ENCODE peak calls at places on chromosomes 3 and 15, in six cellular contexts. W is breast epithelium, Q is T follicular helper cell, S is H54, G is thoracic aorta, R is upper lobe of right lung. C is an unnamed sample.

GRCh38 chr15:64800476-64800875 is 25.0 kb downstream of the PIF1 start:
- DNase-seq in Q (no peak), G (no peak), W (no peak), R (no peak), S (no peak), C (no peak)

GRCh38 chr3:177711637-177712036 is 514.4 kb upstream of the TBL1XR1 start:
- DNase-seq in S (no peak), G (no peak), R (no peak), W (no peak), Q (no peak), C (no peak)

GRCh38 chr15:64249406-64249805 is 86.6 kb upstream of the PPIB start:
- DNase-seq in R (no peak), Q (no peak), W (no peak), S (no peak), G (no peak), C (no peak)

GRCh38 chr3:13332158-13332557 is 88.0 kb downstream of the NUP210 start:
- DNase-seq in R (no peak), W (no peak), Q (no peak), S (peak), G (no peak), C (no peak)

GRCh38 chr3:149224736-149225594 is 3.3 kb upstream of the CP start:
- DNase-seq in W (no peak), Q (no peak), R (no peak), G (no peak), S (peak), C (no peak)

GRCh38 chr15:31346367-31347066 is 19.9 kb downstream of the KLF13 start:
- DNase-seq in W (no peak), G (no peak), Q (no peak), S (no peak), R (peak), C (no peak)

GRCh38 chr3:149706905-149707304 is 45.4 kb downstream of the COMMD2 start:
- DNase-seq in R (no peak), G (no peak), Q (no peak), W (no peak), S (no peak), C (no peak)

GRCh38 chr15:77870195-77871065 is 207.1 kb downstream of the TBC1D2B start:
- DNase-seq in R (peak), W (peak), G (no peak), Q (peak), S (peak), C (no peak)

GRCh38 chr3:169923189-169923588 is 11.8 kb downstream of the SAMD7 start:
- DNase-seq in W (no peak), S (no peak), R (no peak), G (no peak), Q (no peak), C (no peak)

GRCh38 chr3:51874889-51875288 is 512 bp downstream of the IQCF5 start:
- DNase-seq in R (no peak), G (no peak), W (no peak), S (no peak), Q (no peak), C (no peak)

GRCh38 chr3:101069796-101070195 is 76.6 kb upstream of the ABI3BP start:
- DNase-seq in G (no peak), Q (no peak), W (no peak), R (no peak), S (no peak), C (no peak)

GRCh38 chr15:34986326-34987181 is 1.5 kb downstream of the ZNF770 start:
- DNase-seq in G (no peak), S (no peak), W (no peak), Q (no peak), R (no peak), C (no peak)

GRCh38 chr3:40201770-40202169 is 107.7 kb upstream of the EIF1B start:
- DNase-seq in Q (no peak), W (no peak), G (no peak), S (no peak), R (no peak), C (no peak)

GRCh38 chr15:38864827-38865604 is 300.4 kb upstream of the RASGRP1 start:
- DNase-seq in G (no peak), W (no peak), R (no peak), Q (no peak), S (no peak), C (no peak)

GRCh38 chr3:67109651-67110204 is 111.6 kb downstream of the KBTBD8 start:
- DNase-seq in Q (no peak), R (no peak), G (no peak), S (no peak), W (no peak), C (no peak)

GRCh38 chr3:58111513-58112184 is 99.1 kb downstream of the DNASE1L3 start:
- DNase-seq in S (no peak), W (peak), G (no peak), R (peak), Q (no peak), C (no peak)

GRCh38 chr15:85905626-85906025 is 110.9 kb upstream of the KLHL25 start:
- DNase-seq in S (no peak), G (no peak), W (no peak), R (no peak), Q (no peak), C (no peak)

GRCh38 chr3:60746690-60747416 is 504.4 kb downstream of the FHIT start:
- DNase-seq in S (no peak), Q (no peak), R (no peak), W (no peak), G (no peak), C (no peak)

GRCh38 chr15:34213690-34214089 is 3.8 kb upstream of the KATNBL1 start:
- DNase-seq in W (no peak), G (no peak), R (no peak), S (no peak), Q (no peak), C (no peak)

GRCh38 chr3:13415236-13416001 is 4.7 kb downstream of the NUP210 start:
- DNase-seq in S (no peak), R (no peak), W (no peak), G (no peak), Q (no peak), C (no peak)

GRCh38 chr15:75452968-75453702 is 1.6 kb upstream of the SIN3A start:
- DNase-seq in R (peak), G (no peak), S (no peak), W (peak), Q (peak), C (peak)

GRCh38 chr3:16140116-16140893 is 34.2 kb upstream of the GALNT15 start:
- DNase-seq in S (peak), R (no peak), G (peak), W (peak), Q (no peak), C (no peak)

GRCh38 chr3:142215111-142215510 is 10.3 kb downstream of the GK5 start:
- DNase-seq in R (no peak), G (no peak), Q (no peak), W (no peak), S (no peak), C (no peak)

GRCh38 chr15:66032006-66032405 is 162.7 kb downstream of the RAB11A start:
- DNase-seq in S (no peak), Q (no peak), R (no peak), W (no peak), G (no peak), C (no peak)

GRCh38 chr3:146705205-146705604 is 100.1 kb upstream of the PLSCR5 start:
- DNase-seq in Q (no peak), S (no peak), G (no peak), W (no peak), R (no peak), C (no peak)

GRCh38 chr3:51968175-51968681 is 974 bp upstream of the PCBP4 start:
- DNase-seq in W (no peak), R (no peak), S (no peak), Q (no peak), G (no peak), C (no peak)

GRCh38 chr3:121724130-121724529 is 25.4 kb downstream of the GOLGB1 start:
- DNase-seq in G (no peak), S (no peak), W (no peak), Q (no peak), R (no peak), C (no peak)

C was measured in CD4-positive, alpha-beta T cell.